ENCODE peak calls at places on chromosomes 11 and 22, in four cellular contexts. I, C, B and O are unnamed samples.
A peak's percentile ranks its signal among the peaks of the same experiment; 100 is the strongest.

GRCh38 chr11:8006349-8006977 is 19.3 kb downstream of the EIF3F start:
- DNase-seq in B (peak; percentile 69), C (peak; percentile 92), I (peak; percentile 77), O (peak; percentile 46)

GRCh38 chr11:19979519-19979845 is 180.8 kb downstream of the DBX1 start:
- DNase-seq in C (no peak), B (peak; percentile 28), I (no peak), O (no peak)

GRCh38 chr11:14340721-14341120 is 18.3 kb downstream of the RRAS2 start:
- DNase-seq in B (no peak), I (no peak), C (peak; percentile 93), O (no peak)

GRCh38 chr11:128956401-128957203 is 13.9 kb upstream of the TP53AIP1 start:
- DNase-seq in I (peak; percentile 76), C (peak; percentile 91), B (peak; percentile 58), O (peak; percentile 79)

GRCh38 chr11:6248248-6248647 is 9.4 kb downstream of the CNGA4 start:
- DNase-seq in I (no peak), B (no peak), C (no peak), O (no peak)

GRCh38 chr11:39806652-39807051 is 1652.8 kb downstream of the LRRC4C start:
- DNase-seq in B (no peak), I (no peak), C (peak; percentile 1), O (no peak)

GRCh38 chr22:41512421-41513194 is 31.7 kb downstream of the POLR3H start:
- DNase-seq in I (peak; percentile 76), B (no peak), C (peak; percentile 96), O (no peak)

GRCh38 chr11:87597696-87598095 is 560.0 kb downstream of the TMEM135 start:
- DNase-seq in I (no peak), B (no peak), C (no peak), O (peak; percentile 44)

GRCh38 chr11:127275771-127276170 is 275.2 kb upstream of the KIRREL3 start:
- DNase-seq in C (no peak), B (no peak), I (no peak), O (no peak)

GRCh38 chr11:65127473-65128181 is 5.5 kb downstream of the MRPL49 start:
- DNase-seq in I (no peak), B (no peak), C (no peak), O (no peak)

GRCh38 chr22:47066616-47066905 is 304.1 kb downstream of the TBC1D22A start:
- DNase-seq in I (no peak), B (no peak), C (no peak), O (no peak)

GRCh38 chr11:66857234-66857926 is 516 bp downstream of the LRFN4 start:
- DNase-seq in B (peak; percentile 79), I (no peak), C (peak; percentile 63), O (peak; percentile 20)

GRCh38 chr11:208177-208916 is 839 bp downstream of the RIC8A start:
- DNase-seq in B (peak; percentile 96), I (peak; percentile 79), C (peak; percentile 90), O (peak; percentile 62)

GRCh38 chr11:103798029-103798428 is 238.4 kb upstream of the DDI1 start:
- DNase-seq in I (peak; percentile 11), B (no peak), C (no peak), O (no peak)

GRCh38 chr22:24400726-24401596 is 26.4 kb upstream of the ADORA2A start:
- DNase-seq in C (no peak), I (peak; percentile 40), B (peak; percentile 48), O (no peak)

GRCh38 chr11:67158241-67158640 is 39.2 kb downstream of the KDM2A start:
- DNase-seq in C (no peak), I (no peak), B (no peak), O (no peak)

GRCh38 chr11:6022954-6023353 is 7.6 kb downstream of the OR56A1 start:
- DNase-seq in B (peak; percentile 31), I (peak; percentile 20), C (peak; percentile 79), O (peak; percentile 11)